ENCODE peak calls at places on chromosomes 3 and 15, in five cellular contexts. F is HTR-8/SVneo, V is pancreas, C is left lung, H is cardiac fibroblast. Y is an unnamed sample.

GRCh38 chr15:69328739-69329138 is 30.0 kb downstream of the PAQR5 start:
- DNase-seq in F (no peak), V (no peak), H (no peak), C (no peak), Y (no peak)

GRCh38 chr3:146466596-146466995 is 2.8 kb downstream of the PLSCR2 start:
- DNase-seq in F (no peak), H (no peak), V (no peak), C (no peak), Y (no peak)

GRCh38 chr3:196275126-196275525 is 12.4 kb downstream of the PCYT1A start:
- DNase-seq in H (peak), C (no peak), F (no peak), V (no peak), Y (no peak)

GRCh38 chr3:150172356-150172755 is 201.7 kb upstream of the PFN2 start:
- DNase-seq in C (no peak), F (no peak), H (no peak), V (no peak), Y (no peak)

GRCh38 chr3:119034256-119035013 is at the start of gene IGSF11:
- DNase-seq in F (peak), V (peak), C (peak), H (peak), Y (peak)

GRCh38 chr15:96336643-96337353 is 6.3 kb downstream of the NR2F2 start:
- DNase-seq in V (no peak), F (no peak), C (no peak), H (peak), Y (no peak)

GRCh38 chr15:101127503-101128076 is 124.3 kb downstream of the CHSY1 start:
- DNase-seq in H (peak), F (peak), V (peak), C (no peak), Y (peak)

GRCh38 chr3:8900065-8900464 is 63.2 kb downstream of the RAD18 start:
- DNase-seq in H (no peak), F (no peak), V (no peak), C (no peak), Y (no peak)

GRCh38 chr15:81168680-81169079 is 28.0 kb upstream of the IL16 start:
- DNase-seq in H (no peak), F (no peak), C (no peak), V (no peak), Y (no peak)

GRCh38 chr3:31770822-31771326 is 210.2 kb downstream of the OSBPL10 start:
- DNase-seq in F (no peak), V (no peak), H (peak), C (no peak), Y (no peak)

GRCh38 chr3:167151671-167152070 is 228.4 kb downstream of the ZBBX start:
- DNase-seq in C (no peak), F (peak), H (no peak), V (no peak), Y (no peak)

GRCh38 chr3:179227349-179227748 is 23.6 kb downstream of the KCNMB3 start:
- DNase-seq in F (no peak), C (no peak), V (no peak), H (no peak), Y (no peak)

GRCh38 chr3:51360806-51361205 is 24.3 kb upstream of the MANF start:
- DNase-seq in C (no peak), F (no peak), V (no peak), H (no peak), Y (no peak)

GRCh38 chr3:53880396-53881345 is 1.3 kb downstream of the ACTR8 start:
- DNase-seq in F (no peak), H (peak), C (no peak), V (no peak), Y (no peak)

GRCh38 chr15:48040166-48040817 is 80.5 kb upstream of the SLC24A5 start:
- DNase-seq in V (no peak), H (no peak), C (no peak), F (no peak), Y (no peak)

GRCh38 chr3:126431103-126431534 is 36.4 kb downstream of the CFAP100 start:
- DNase-seq in V (no peak), H (no peak), C (peak), F (no peak), Y (no peak)

GRCh38 chr3:143596957-143597642 is 251.2 kb downstream of the SLC9A9 start:
- DNase-seq in C (no peak), V (no peak), H (no peak), F (no peak), Y (no peak)

GRCh38 chr3:71104586-71104985 is 478.9 kb downstream of the FOXP1 start:
- DNase-seq in F (no peak), V (no peak), C (no peak), H (no peak), Y (no peak)

GRCh38 chr3:194294888-194295214 is 56.3 kb downstream of the CPN2 start:
- DNase-seq in V (no peak), F (no peak), H (no peak), C (no peak), Y (no peak)

GRCh38 chr3:144491333-144491732 is 519.7 kb downstream of the DIPK2A start:
- DNase-seq in V (no peak), C (no peak), F (no peak), H (no peak), Y (no peak)

GRCh38 chr3:157494581-157495281 is 8.5 kb downstream of the VEPH1 start:
- DNase-seq in H (peak), V (no peak), F (no peak), C (no peak), Y (no peak)

GRCh38 chr15:82272154-82272553 is 9.5 kb downstream of the SAXO2 start:
- DNase-seq in H (no peak), F (no peak), V (no peak), C (no peak), Y (no peak)

GRCh38 chr15:89958107-89958805 is 42.9 kb upstream of the ZNF710 start:
- DNase-seq in H (no peak), V (peak), C (no peak), F (no peak), Y (no peak)

GRCh38 chr15:97598353-97598798 is 362.1 kb upstream of the ARRDC4 start:
- DNase-seq in C (no peak), V (no peak), F (no peak), H (no peak), Y (no peak)

GRCh38 chr15:99123706-99124451 is 19.0 kb downstream of the SYNM start:
- DNase-seq in F (peak), C (peak), V (peak), H (peak), Y (peak)

GRCh38 chr3:105843895-105844500 is 24.8 kb downstream of the CBLB start:
- DNase-seq in H (no peak), F (no peak), C (no peak), V (no peak), Y (no peak)

GRCh38 chr15:38474155-38474757 is 20.3 kb downstream of the FAM98B start:
- DNase-seq in C (no peak), F (peak), H (peak), V (no peak), Y (no peak)

GRCh38 chr15:61315471-61315870 is 86.4 kb upstream of the RORA start:
- DNase-seq in F (no peak), C (no peak), V (no peak), H (no peak), Y (no peak)

Y was measured in amniotic stem cell.